ENCODE peak calls at places on chromosomes 1 and 21, in four cellular contexts. One of them, this sample, is unnamed.

GRCh38 chr1:36472656-36473055 is 8.5 kb upstream of the MRPS15 start:
- DNase-seq in activated T-helper 1 cell treated with anti-CD3 and anti-CD28 coated beads, Interleukin-12 subunit alpha, Interleukin-12 subunit beta, Interleukin-2, Interleukin-4 antibody, amounts not matched to agents 30 ng/mL and 10 ng/mL and 1 ng/mL, durations not matched to agents 14 hours and 24 hours and 36 hours: no peak
- DNase-seq in stimulated activated CD4-positive, alpha-beta T cell treated with anti-CD3 and anti-CD28 coated beads, Interleukin-4, amount 100 ng/mL, for 24 hours: no peak
- DNase-seq in AG08395: no peak
- DNase-seq in this sample: no peak

GRCh38 chr1:197106869-197107268 is 39.6 kb downstream of the ASPM start:
- DNase-seq in activated T-helper 1 cell treated with anti-CD3 and anti-CD28 coated beads, Interleukin-12 subunit alpha, Interleukin-12 subunit beta, Interleukin-2, Interleukin-4 antibody, amounts not matched to agents 30 ng/mL and 10 ng/mL and 1 ng/mL, durations not matched to agents 14 hours and 24 hours and 36 hours: no peak
- DNase-seq in stimulated activated CD4-positive, alpha-beta T cell treated with anti-CD3 and anti-CD28 coated beads, Interleukin-4, amount 100 ng/mL, for 24 hours: no peak
- DNase-seq in AG08395: no peak
- DNase-seq in this sample: no peak

GRCh38 chr1:176017722-176018121 is 189.4 kb downstream of the COP1 start:
- DNase-seq in activated T-helper 1 cell treated with anti-CD3 and anti-CD28 coated beads, Interleukin-12 subunit alpha, Interleukin-12 subunit beta, Interleukin-2, Interleukin-4 antibody, amounts not matched to agents 30 ng/mL and 10 ng/mL and 1 ng/mL, durations not matched to agents 14 hours and 24 hours and 36 hours: no peak
- DNase-seq in stimulated activated CD4-positive, alpha-beta T cell treated with anti-CD3 and anti-CD28 coated beads, Interleukin-4, amount 100 ng/mL, for 24 hours: no peak
- DNase-seq in AG08395: no peak
- DNase-seq in this sample: no peak

GRCh38 chr21:33117268-33117888 is 47.4 kb downstream of the OLIG1 start:
- DNase-seq in activated T-helper 1 cell treated with anti-CD3 and anti-CD28 coated beads, Interleukin-12 subunit alpha, Interleukin-12 subunit beta, Interleukin-2, Interleukin-4 antibody, amounts not matched to agents 30 ng/mL and 10 ng/mL and 1 ng/mL, durations not matched to agents 14 hours and 24 hours and 36 hours: no peak
- DNase-seq in stimulated activated CD4-positive, alpha-beta T cell treated with anti-CD3 and anti-CD28 coated beads, Interleukin-4, amount 100 ng/mL, for 24 hours: no peak
- DNase-seq in AG08395: no peak
- DNase-seq in this sample: no peak

GRCh38 chr1:217953922-217954321 is 322.8 kb downstream of the SPATA17 start:
- DNase-seq in activated T-helper 1 cell treated with anti-CD3 and anti-CD28 coated beads, Interleukin-12 subunit alpha, Interleukin-12 subunit beta, Interleukin-2, Interleukin-4 antibody, amounts not matched to agents 30 ng/mL and 10 ng/mL and 1 ng/mL, durations not matched to agents 14 hours and 24 hours and 36 hours: no peak
- DNase-seq in stimulated activated CD4-positive, alpha-beta T cell treated with anti-CD3 and anti-CD28 coated beads, Interleukin-4, amount 100 ng/mL, for 24 hours: no peak
- DNase-seq in AG08395: no peak
- DNase-seq in this sample: no peak

GRCh38 chr1:8554956-8555534 is 237.1 kb downstream of the SLC45A1 start:
- DNase-seq in activated T-helper 1 cell treated with anti-CD3 and anti-CD28 coated beads, Interleukin-12 subunit alpha, Interleukin-12 subunit beta, Interleukin-2, Interleukin-4 antibody, amounts not matched to agents 30 ng/mL and 10 ng/mL and 1 ng/mL, durations not matched to agents 14 hours and 24 hours and 36 hours: no peak
- DNase-seq in stimulated activated CD4-positive, alpha-beta T cell treated with anti-CD3 and anti-CD28 coated beads, Interleukin-4, amount 100 ng/mL, for 24 hours: no peak
- DNase-seq in AG08395: peak; percentile 10
- DNase-seq in this sample: no peak

GRCh38 chr1:232873412-232873811 is 68.2 kb downstream of the MAP10 start:
- DNase-seq in activated T-helper 1 cell treated with anti-CD3 and anti-CD28 coated beads, Interleukin-12 subunit alpha, Interleukin-12 subunit beta, Interleukin-2, Interleukin-4 antibody, amounts not matched to agents 30 ng/mL and 10 ng/mL and 1 ng/mL, durations not matched to agents 14 hours and 24 hours and 36 hours: no peak
- DNase-seq in stimulated activated CD4-positive, alpha-beta T cell treated with anti-CD3 and anti-CD28 coated beads, Interleukin-4, amount 100 ng/mL, for 24 hours: no peak
- DNase-seq in AG08395: no peak
- DNase-seq in this sample: no peak

GRCh38 chr1:61174060-61174788 is 91.9 kb downstream of the NFIA start:
- DNase-seq in activated T-helper 1 cell treated with anti-CD3 and anti-CD28 coated beads, Interleukin-12 subunit alpha, Interleukin-12 subunit beta, Interleukin-2, Interleukin-4 antibody, amounts not matched to agents 30 ng/mL and 10 ng/mL and 1 ng/mL, durations not matched to agents 14 hours and 24 hours and 36 hours: no peak
- DNase-seq in stimulated activated CD4-positive, alpha-beta T cell treated with anti-CD3 and anti-CD28 coated beads, Interleukin-4, amount 100 ng/mL, for 24 hours: no peak
- DNase-seq in AG08395: no peak
- DNase-seq in this sample: no peak

GRCh38 chr1:1157426-1157913 is 16.2 kb upstream of the TTLL10 start:
- DNase-seq in activated T-helper 1 cell treated with anti-CD3 and anti-CD28 coated beads, Interleukin-12 subunit alpha, Interleukin-12 subunit beta, Interleukin-2, Interleukin-4 antibody, amounts not matched to agents 30 ng/mL and 10 ng/mL and 1 ng/mL, durations not matched to agents 14 hours and 24 hours and 36 hours: peak; percentile 59
- DNase-seq in stimulated activated CD4-positive, alpha-beta T cell treated with anti-CD3 and anti-CD28 coated beads, Interleukin-4, amount 100 ng/mL, for 24 hours: peak; percentile 65
- DNase-seq in AG08395: peak; percentile 99
- DNase-seq in this sample: peak; percentile 76

GRCh38 chr1:113804421-113805255 is 7.6 kb downstream of the RSBN1 start:
- DNase-seq in activated T-helper 1 cell treated with anti-CD3 and anti-CD28 coated beads, Interleukin-12 subunit alpha, Interleukin-12 subunit beta, Interleukin-2, Interleukin-4 antibody, amounts not matched to agents 30 ng/mL and 10 ng/mL and 1 ng/mL, durations not matched to agents 14 hours and 24 hours and 36 hours: no peak
- DNase-seq in stimulated activated CD4-positive, alpha-beta T cell treated with anti-CD3 and anti-CD28 coated beads, Interleukin-4, amount 100 ng/mL, for 24 hours: no peak
- DNase-seq in AG08395: peak; percentile 47
- DNase-seq in this sample: no peak

GRCh38 chr1:31932491-31933316 is 5.5 kb downstream of the PTP4A2 start:
- DNase-seq in activated T-helper 1 cell treated with anti-CD3 and anti-CD28 coated beads, Interleukin-12 subunit alpha, Interleukin-12 subunit beta, Interleukin-2, Interleukin-4 antibody, amounts not matched to agents 30 ng/mL and 10 ng/mL and 1 ng/mL, durations not matched to agents 14 hours and 24 hours and 36 hours: no peak
- DNase-seq in stimulated activated CD4-positive, alpha-beta T cell treated with anti-CD3 and anti-CD28 coated beads, Interleukin-4, amount 100 ng/mL, for 24 hours: no peak
- DNase-seq in AG08395: no peak
- DNase-seq in this sample: no peak

GRCh38 chr1:214295934-214296333 is 15.0 kb downstream of the SMYD2 start:
- DNase-seq in activated T-helper 1 cell treated with anti-CD3 and anti-CD28 coated beads, Interleukin-12 subunit alpha, Interleukin-12 subunit beta, Interleukin-2, Interleukin-4 antibody, amounts not matched to agents 30 ng/mL and 10 ng/mL and 1 ng/mL, durations not matched to agents 14 hours and 24 hours and 36 hours: no peak
- DNase-seq in stimulated activated CD4-positive, alpha-beta T cell treated with anti-CD3 and anti-CD28 coated beads, Interleukin-4, amount 100 ng/mL, for 24 hours: no peak
- DNase-seq in AG08395: no peak
- DNase-seq in this sample: no peak

GRCh38 chr1:243421784-243422183 is 165.9 kb downstream of the SDCCAG8 start:
- DNase-seq in activated T-helper 1 cell treated with anti-CD3 and anti-CD28 coated beads, Interleukin-12 subunit alpha, Interleukin-12 subunit beta, Interleukin-2, Interleukin-4 antibody, amounts not matched to agents 30 ng/mL and 10 ng/mL and 1 ng/mL, durations not matched to agents 14 hours and 24 hours and 36 hours: peak; percentile 52
- DNase-seq in stimulated activated CD4-positive, alpha-beta T cell treated with anti-CD3 and anti-CD28 coated beads, Interleukin-4, amount 100 ng/mL, for 24 hours: peak; percentile 51
- DNase-seq in AG08395: peak; percentile 59
- DNase-seq in this sample: peak; percentile 85

GRCh38 chr1:55071477-55071876 is 32.1 kb downstream of the PCSK9 start:
- DNase-seq in activated T-helper 1 cell treated with anti-CD3 and anti-CD28 coated beads, Interleukin-12 subunit alpha, Interleukin-12 subunit beta, Interleukin-2, Interleukin-4 antibody, amounts not matched to agents 30 ng/mL and 10 ng/mL and 1 ng/mL, durations not matched to agents 14 hours and 24 hours and 36 hours: no peak
- DNase-seq in stimulated activated CD4-positive, alpha-beta T cell treated with anti-CD3 and anti-CD28 coated beads, Interleukin-4, amount 100 ng/mL, for 24 hours: no peak
- DNase-seq in AG08395: peak; percentile 77
- DNase-seq in this sample: peak; percentile 41

GRCh38 chr1:41447995-41448770 is 36.3 kb downstream of the EDN2 start:
- DNase-seq in activated T-helper 1 cell treated with anti-CD3 and anti-CD28 coated beads, Interleukin-12 subunit alpha, Interleukin-12 subunit beta, Interleukin-2, Interleukin-4 antibody, amounts not matched to agents 30 ng/mL and 10 ng/mL and 1 ng/mL, durations not matched to agents 14 hours and 24 hours and 36 hours: no peak
- DNase-seq in stimulated activated CD4-positive, alpha-beta T cell treated with anti-CD3 and anti-CD28 coated beads, Interleukin-4, amount 100 ng/mL, for 24 hours: no peak
- DNase-seq in AG08395: no peak
- DNase-seq in this sample: no peak

GRCh38 chr1:72140222-72140621 is 142.1 kb downstream of the NEGR1 start:
- DNase-seq in activated T-helper 1 cell treated with anti-CD3 and anti-CD28 coated beads, Interleukin-12 subunit alpha, Interleukin-12 subunit beta, Interleukin-2, Interleukin-4 antibody, amounts not matched to agents 30 ng/mL and 10 ng/mL and 1 ng/mL, durations not matched to agents 14 hours and 24 hours and 36 hours: no peak
- DNase-seq in stimulated activated CD4-positive, alpha-beta T cell treated with anti-CD3 and anti-CD28 coated beads, Interleukin-4, amount 100 ng/mL, for 24 hours: no peak
- DNase-seq in AG08395: no peak
- DNase-seq in this sample: no peak

GRCh38 chr1:23035823-23036452 is 16.7 kb downstream of the KDM1A start:
- DNase-seq in activated T-helper 1 cell treated with anti-CD3 and anti-CD28 coated beads, Interleukin-12 subunit alpha, Interleukin-12 subunit beta, Interleukin-2, Interleukin-4 antibody, amounts not matched to agents 30 ng/mL and 10 ng/mL and 1 ng/mL, durations not matched to agents 14 hours and 24 hours and 36 hours: no peak
- DNase-seq in stimulated activated CD4-positive, alpha-beta T cell treated with anti-CD3 and anti-CD28 coated beads, Interleukin-4, amount 100 ng/mL, for 24 hours: no peak
- DNase-seq in AG08395: no peak
- DNase-seq in this sample: no peak

GRCh38 chr1:196557797-196558196 is 50.4 kb downstream of the KCNT2 start:
- DNase-seq in activated T-helper 1 cell treated with anti-CD3 and anti-CD28 coated beads, Interleukin-12 subunit alpha, Interleukin-12 subunit beta, Interleukin-2, Interleukin-4 antibody, amounts not matched to agents 30 ng/mL and 10 ng/mL and 1 ng/mL, durations not matched to agents 14 hours and 24 hours and 36 hours: no peak
- DNase-seq in stimulated activated CD4-positive, alpha-beta T cell treated with anti-CD3 and anti-CD28 coated beads, Interleukin-4, amount 100 ng/mL, for 24 hours: no peak
- DNase-seq in AG08395: no peak
- DNase-seq in this sample: no peak

GRCh38 chr1:119873166-119874025 is 22.9 kb downstream of the ADAM30 start:
- DNase-seq in activated T-helper 1 cell treated with anti-CD3 and anti-CD28 coated beads, Interleukin-12 subunit alpha, Interleukin-12 subunit beta, Interleukin-2, Interleukin-4 antibody, amounts not matched to agents 30 ng/mL and 10 ng/mL and 1 ng/mL, durations not matched to agents 14 hours and 24 hours and 36 hours: no peak
- DNase-seq in stimulated activated CD4-positive, alpha-beta T cell treated with anti-CD3 and anti-CD28 coated beads, Interleukin-4, amount 100 ng/mL, for 24 hours: no peak
- DNase-seq in AG08395: peak; percentile 72
- DNase-seq in this sample: no peak

GRCh38 chr1:218718216-218718615 is 373.1 kb downstream of the TGFB2 start:
- DNase-seq in activated T-helper 1 cell treated with anti-CD3 and anti-CD28 coated beads, Interleukin-12 subunit alpha, Interleukin-12 subunit beta, Interleukin-2, Interleukin-4 antibody, amounts not matched to agents 30 ng/mL and 10 ng/mL and 1 ng/mL, durations not matched to agents 14 hours and 24 hours and 36 hours: no peak
- DNase-seq in stimulated activated CD4-positive, alpha-beta T cell treated with anti-CD3 and anti-CD28 coated beads, Interleukin-4, amount 100 ng/mL, for 24 hours: no peak
- DNase-seq in AG08395: peak; percentile 7
- DNase-seq in this sample: no peak

GRCh38 chr1:151455966-151456365 is 3.3 kb downstream of the POGZ start:
- DNase-seq in activated T-helper 1 cell treated with anti-CD3 and anti-CD28 coated beads, Interleukin-12 subunit alpha, Interleukin-12 subunit beta, Interleukin-2, Interleukin-4 antibody, amounts not matched to agents 30 ng/mL and 10 ng/mL and 1 ng/mL, durations not matched to agents 14 hours and 24 hours and 36 hours: no peak
- DNase-seq in stimulated activated CD4-positive, alpha-beta T cell treated with anti-CD3 and anti-CD28 coated beads, Interleukin-4, amount 100 ng/mL, for 24 hours: no peak
- DNase-seq in AG08395: no peak
- DNase-seq in this sample: no peak

GRCh38 chr1:215290018-215290417 is 207.5 kb downstream of the KCNK2 start:
- DNase-seq in activated T-helper 1 cell treated with anti-CD3 and anti-CD28 coated beads, Interleukin-12 subunit alpha, Interleukin-12 subunit beta, Interleukin-2, Interleukin-4 antibody, amounts not matched to agents 30 ng/mL and 10 ng/mL and 1 ng/mL, durations not matched to agents 14 hours and 24 hours and 36 hours: no peak
- DNase-seq in stimulated activated CD4-positive, alpha-beta T cell treated with anti-CD3 and anti-CD28 coated beads, Interleukin-4, amount 100 ng/mL, for 24 hours: no peak
- DNase-seq in AG08395: peak; percentile 64
- DNase-seq in this sample: no peak

GRCh38 chr1:206508956-206509355 is 1.6 kb downstream of the RASSF5 start:
- DNase-seq in activated T-helper 1 cell treated with anti-CD3 and anti-CD28 coated beads, Interleukin-12 subunit alpha, Interleukin-12 subunit beta, Interleukin-2, Interleukin-4 antibody, amounts not matched to agents 30 ng/mL and 10 ng/mL and 1 ng/mL, durations not matched to agents 14 hours and 24 hours and 36 hours: no peak
- DNase-seq in stimulated activated CD4-positive, alpha-beta T cell treated with anti-CD3 and anti-CD28 coated beads, Interleukin-4, amount 100 ng/mL, for 24 hours: no peak
- DNase-seq in AG08395: peak; percentile 66
- DNase-seq in this sample: no peak